ENCODE peak calls at places on chromosomes 7 and 10, in nine cellular contexts. C is activated T-helper 1 cell treated with anti-CD3 and anti-CD28 coated beads, Interleukin-2, amount 50 U/mL, for 16 hours; H is hepatic stellate cell; V is B cell; B is hypothalamus; S is erythroblast; W is HFFc6; I is fibroblast of mammary gland; J is AG04449. X is an unnamed sample.
A peak's percentile ranks its signal among the peaks of the same experiment; 100 is the strongest.

GRCh38 chr10:122373713-122374112 is 795 bp upstream of the PLEKHA1 start:
- DNase-seq in S (no peak), W (peak; percentile 24), H (peak; percentile 16), B (no peak), J (no peak), V (no peak), C (no peak), I (no peak), X (peak; percentile 8)

GRCh38 chr10:25694976-25695375 is 239.1 kb upstream of the MYO3A start:
- DNase-seq in I (no peak), H (no peak), S (no peak), J (no peak), B (no peak), W (no peak), C (no peak), V (peak; percentile 39), X (no peak)

GRCh38 chr10:117007080-117007479 is 2.1 kb upstream of the SHTN1 start:
- DNase-seq in W (peak; percentile 87), C (no peak), V (no peak), B (no peak), J (peak; percentile 9), H (no peak), I (peak; percentile 89), S (peak; percentile 36), X (peak; percentile 43)

GRCh38 chr7:151786241-151786640 is 90.7 kb downstream of the PRKAG2 start:
- DNase-seq in W (no peak), V (no peak), C (no peak), I (no peak), H (no peak), B (no peak), J (no peak), S (no peak), X (no peak)

GRCh38 chr10:43130756-43131155 is 7.5 kb upstream of the CSGALNACT2 start:
- DNase-seq in J (no peak), S (no peak), I (no peak), V (no peak), C (no peak), W (no peak), H (no peak), B (no peak), X (no peak)

GRCh38 chr10:78196964-78197363 is 163.3 kb downstream of the RPS24 start:
- DNase-seq in W (peak; percentile 88), C (no peak), B (no peak), I (peak; percentile 77), J (peak; percentile 49), S (no peak), H (peak; percentile 26), V (no peak), X (peak; percentile 45)

GRCh38 chr7:94142281-94142680 is 138.1 kb upstream of the BET1 start:
- DNase-seq in V (no peak), S (no peak), B (no peak), J (no peak), H (no peak), W (no peak), I (no peak), C (no peak), X (no peak)

GRCh38 chr10:120729508-120729907 is 121.7 kb upstream of the WDR11 start:
- DNase-seq in B (no peak), H (no peak), I (no peak), W (no peak), S (no peak), V (no peak), J (no peak), C (no peak), X (no peak)

GRCh38 chr10:88064608-88065383 is 201.4 kb downstream of the PTEN start:
- DNase-seq in J (no peak), B (no peak), S (no peak), C (no peak), H (no peak), V (no peak), W (no peak), I (peak; percentile 92), X (peak; percentile 40)

GRCh38 chr10:100518761-100519241 is 860 bp downstream of the SEC31B start:
- DNase-seq in I (peak; percentile 63), S (peak; percentile 69), C (no peak), J (no peak), W (peak; percentile 67), B (no peak), H (peak; percentile 68), V (peak; percentile 57), X (no peak)

GRCh38 chr10:35643151-35643975 is 1.3 kb upstream of the FZD8 start:
- DNase-seq in I (peak; percentile 41), V (peak; percentile 42), H (peak; percentile 66), C (no peak), J (no peak), B (peak; percentile 20), S (peak; percentile 7), W (no peak), X (no peak)

GRCh38 chr7:25424113-25424512 is 195.8 kb upstream of the NPVF start:
- DNase-seq in I (no peak), C (no peak), V (no peak), J (no peak), H (no peak), W (no peak), B (no peak), S (no peak), X (no peak)

GRCh38 chr10:110553905-110554304 is 13.6 kb upstream of the SMC3 start:
- DNase-seq in S (no peak), V (no peak), H (no peak), I (no peak), C (no peak), W (no peak), B (no peak), J (no peak), X (no peak)

GRCh38 chr10:124523301-124523871 is 61.8 kb downstream of the LHPP start:
- DNase-seq in H (no peak), J (no peak), I (no peak), C (no peak), B (no peak), W (no peak), V (no peak), S (no peak), X (no peak)

GRCh38 chr7:106381252-106381651 is 96.5 kb upstream of the NAMPT start:
- DNase-seq in H (no peak), S (no peak), B (no peak), C (no peak), V (no peak), I (no peak), W (no peak), J (no peak), X (no peak)

GRCh38 chr10:47182934-47183725 is 116.9 kb upstream of the GDF10 start:
- DNase-seq in J (no peak), B (no peak), W (no peak), S (no peak), I (no peak), H (no peak), V (no peak), C (no peak), X (no peak)

GRCh38 chr10:91340613-91341362 is 69.4 kb upstream of the HECTD2 start:
- DNase-seq in J (peak; percentile 84), I (peak; percentile 97), V (no peak), C (no peak), W (peak; percentile 95), H (peak; percentile 19), S (no peak), B (no peak), X (peak; percentile 93)

GRCh38 chr7:44486693-44487092 is 3.8 kb downstream of the NUDCD3 start:
- DNase-seq in H (no peak), J (no peak), I (peak; percentile 90), W (peak; percentile 17), V (no peak), C (no peak), S (peak; percentile 13), B (no peak), X (no peak)

GRCh38 chr10:89553064-89553734 is 17.8 kb upstream of the SLC16A12 start:
- DNase-seq in V (no peak), S (no peak), C (no peak), I (peak; percentile 96), J (peak; percentile 81), H (peak; percentile 54), W (peak; percentile 93), B (no peak), X (peak; percentile 92)

GRCh38 chr7:150800576-150801241 is at the start of gene TMEM176A:
- DNase-seq in B (no peak), I (no peak), S (no peak), W (no peak), H (no peak), V (no peak), C (no peak), J (no peak), X (no peak)

GRCh38 chr10:116548301-116548700 is 2.6 kb downstream of the PNLIP start:
- DNase-seq in I (no peak), S (no peak), V (no peak), B (no peak), W (no peak), C (no peak), H (no peak), J (no peak), X (no peak)

GRCh38 chr7:113307147-113307546 is 188.8 kb upstream of the SMIM30 start:
- DNase-seq in V (no peak), H (no peak), W (no peak), J (no peak), B (no peak), S (no peak), I (no peak), C (no peak), X (no peak)

GRCh38 chr10:19933772-19934171 is 117.5 kb downstream of the PLXDC2 start:
- DNase-seq in V (no peak), H (no peak), W (no peak), J (no peak), I (no peak), B (no peak), C (no peak), S (no peak), X (no peak)